ENCODE peak calls at places on chromosome 20, in four cellular contexts. U is brain microvascular endothelial cell, P is AG10803, X is fibroblast of lung. R is an unnamed sample.

GRCh38 chr20:5569021-5569420 is 181.2 kb upstream of the SHLD1 start:
- DNase-seq in U (peak; percentile 65), P (peak; percentile 23), X (peak; percentile 69), R (no peak)

GRCh38 chr20:12047838-12048432 is 130.2 kb downstream of the BTBD3 start:
- DNase-seq in U (peak; percentile 67), P (peak; percentile 18), X (peak; percentile 49), R (no peak)

GRCh38 chr20:33282991-33283555 is at the start of gene BPIFB1:
- DNase-seq in U (no peak), P (no peak), X (no peak), R (no peak)

GRCh38 chr20:57544838-57545564 is 15.9 kb upstream of the PCK1 start:
- DNase-seq in U (no peak), P (no peak), X (no peak), R (no peak)

GRCh38 chr20:18252597-18253451 is 35.5 kb upstream of the ZNF133 start:
- DNase-seq in U (no peak), P (no peak), X (no peak), R (no peak)

GRCh38 chr20:33733654-33734576 is 2.1 kb downstream of the ZNF341 start:
- DNase-seq in U (peak; percentile 52), P (peak; percentile 91), X (peak; percentile 64), R (peak; percentile 24)

GRCh38 chr20:7829031-7829430 is 111.2 kb downstream of the HAO1 start:
- DNase-seq in U (no peak), P (no peak), X (no peak), R (no peak)

GRCh38 chr20:54364919-54365318 is 110.5 kb upstream of the DOK5 start:
- DNase-seq in U (no peak), P (no peak), X (no peak), R (no peak)

GRCh38 chr20:8020314-8021079 is 936 bp upstream of the TMX4 start:
- DNase-seq in U (no peak), P (peak; percentile 15), X (no peak), R (no peak)

GRCh38 chr20:22999756-23000155 is 35.4 kb upstream of the SSTR4 start:
- DNase-seq in U (peak; percentile 20), P (peak; percentile 5), X (peak; percentile 9), R (no peak)

GRCh38 chr20:4671015-4671414 is 50.7 kb upstream of the PRND start:
- DNase-seq in U (no peak), P (no peak), X (no peak), R (no peak)

GRCh38 chr20:49674383-49675352 is 39.0 kb downstream of the B4GALT5 start:
- DNase-seq in U (no peak), P (peak; percentile 74), X (peak; percentile 17), R (no peak)

GRCh38 chr20:50054626-50055511 is 58.1 kb downstream of the UBE2V1 start:
- DNase-seq in U (no peak), P (peak; percentile 55), X (peak; percentile 55), R (no peak)

GRCh38 chr20:35146299-35146921 is 726 bp downstream of the EDEM2 start:
- DNase-seq in U (no peak), P (no peak), X (no peak), R (peak; percentile 22)

GRCh38 chr20:53208110-53208908 is 236.2 kb downstream of the TSHZ2 start:
- DNase-seq in U (no peak), P (no peak), X (no peak), R (no peak)

GRCh38 chr20:32773880-32774279 is 11.7 kb downstream of the DNMT3B start:
- DNase-seq in U (no peak), P (no peak), X (no peak), R (no peak)

GRCh38 chr20:6388666-6389197 is 265.9 kb upstream of the FERMT1 start:
- DNase-seq in U (peak; percentile 35), P (no peak), X (no peak), R (no peak)

GRCh38 chr20:29687438-29687837 is 1570.0 kb upstream of the DEFB115 start:
- DNase-seq in U (no peak), P (no peak), X (no peak), R (no peak)

GRCh38 chr20:23010096-23010495 is 25.0 kb upstream of the SSTR4 start:
- DNase-seq in U (no peak), P (no peak), X (no peak), R (no peak)

GRCh38 chr20:50041238-50041915 is 58.6 kb downstream of the SNAI1 start:
- DNase-seq in U (no peak), P (no peak), X (no peak), R (peak; percentile 26)

GRCh38 chr20:49267327-49267726 is 10.5 kb downstream of the ZNFX1 start:
- DNase-seq in U (no peak), P (no peak), X (no peak), R (no peak)

GRCh38 chr20:41524980-41525613 is 93.1 kb downstream of the CHD6 start:
- DNase-seq in U (peak; percentile 27), P (peak; percentile 45), X (peak; percentile 4), R (no peak)

GRCh38 chr20:41509801-41510200 is 108.4 kb downstream of the CHD6 start:
- DNase-seq in U (peak; percentile 29), P (peak; percentile 75), X (peak; percentile 61), R (no peak)

GRCh38 chr20:40562031-40562430 is 127.0 kb downstream of the MAFB start:
- DNase-seq in U (peak; percentile 38), P (peak; percentile 16), X (no peak), R (no peak)

GRCh38 chr20:23167436-23167835 is 81.3 kb upstream of the CD93 start:
- DNase-seq in U (peak; percentile 59), P (no peak), X (no peak), R (no peak)

GRCh38 chr20:42435230-42435629 is 754.5 kb downstream of the PTPRT start:
- DNase-seq in U (no peak), P (no peak), X (no peak), R (no peak)

GRCh38 chr20:46151936-46152335 is 33.8 kb downstream of the CD40 start:
- DNase-seq in U (no peak), P (no peak), X (no peak), R (no peak)
- TF ChIP-seq CTCF in U (peak; percentile 54), P (peak; percentile 29), X (peak; percentile 15), R (no peak)

GRCh38 chr20:44479643-44480042 is 4.0 kb downstream of the TTPAL start:
- DNase-seq in U (no peak), P (no peak), X (no peak), R (no peak)

GRCh38 chr20:44477151-44477550 is 1.5 kb downstream of the TTPAL start:
- DNase-seq in U (no peak), P (no peak), X (no peak), R (no peak)

GRCh38 chr20:44475372-44475693 is 341 bp upstream of the TTPAL start:
- DNase-seq in U (no peak), P (no peak), X (no peak), R (no peak)

GRCh38 chr20:44478188-44478587 is 2.5 kb downstream of the TTPAL start:
- DNase-seq in U (no peak), P (no peak), X (no peak), R (no peak)

DNA sequence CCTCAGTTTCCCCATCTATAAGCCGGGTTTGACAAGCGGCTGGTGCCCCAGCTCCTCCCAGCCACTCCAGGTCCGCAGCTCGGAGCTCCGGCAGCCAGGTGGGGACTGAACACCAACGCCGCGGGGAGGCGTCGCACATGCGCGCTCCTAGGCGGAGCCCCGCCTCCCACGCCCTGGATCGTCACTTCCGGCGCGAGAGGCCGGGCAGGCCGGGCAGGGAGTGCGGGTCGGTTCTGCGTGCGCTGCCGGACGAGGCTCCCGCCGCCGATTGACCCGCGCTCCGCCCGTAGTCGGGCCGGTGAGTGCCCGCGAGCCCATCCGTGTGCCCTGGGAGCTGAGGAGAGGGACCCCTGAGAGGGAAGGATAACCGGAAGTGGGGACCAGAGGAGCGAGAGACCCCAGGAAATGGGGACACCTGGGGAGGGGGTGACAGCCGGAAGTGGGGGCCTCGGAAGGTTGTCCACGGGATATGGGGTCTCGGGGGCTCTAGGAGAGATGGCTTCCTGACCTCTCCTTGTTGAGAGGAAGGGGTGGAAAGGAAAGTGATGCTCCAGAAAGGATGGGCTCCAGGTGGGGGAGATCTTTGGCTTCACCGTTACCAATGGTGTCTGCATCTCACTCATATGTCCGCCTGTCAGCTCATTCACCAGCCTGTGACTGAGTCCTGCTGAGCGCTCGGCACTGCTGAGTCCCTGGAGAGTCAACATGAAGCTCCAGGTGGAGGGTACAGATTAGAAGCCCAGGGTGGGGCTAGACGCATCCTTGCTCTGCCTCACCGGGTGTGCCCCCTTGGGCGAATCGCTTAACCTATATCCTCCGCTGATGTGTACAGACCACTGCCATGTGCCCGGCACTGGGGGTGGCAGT is at the start of gene TTPAL:
- DNase-seq in U (peak; percentile 54), P (peak; percentile 73), X (peak; percentile 79), R (peak; percentile 93)
- TF ChIP-seq CTCF in U (peak; percentile 47), P (peak; percentile 30), X (no peak), R (no peak)

GRCh38 chr20:59587570-59587969 is 16.8 kb upstream of the PHACTR3 start:
- DNase-seq in U (no peak), P (no peak), X (no peak), R (no peak)

GRCh38 chr20:59586613-59587012 is 17.7 kb upstream of the PHACTR3 start:
- DNase-seq in U (no peak), P (no peak), X (no peak), R (no peak)

GRCh38 chr20:59589051-59589450 is 15.3 kb upstream of the PHACTR3 start:
- DNase-seq in U (no peak), P (no peak), X (no peak), R (no peak)

GRCh38 chr20:59585714-59586404 is 18.5 kb upstream of the PHACTR3 start:
- DNase-seq in U (no peak), P (no peak), X (no peak), R (no peak)

GRCh38 chr20:59588236-59588855 is 16.0 kb upstream of the PHACTR3 start:
- DNase-seq in U (no peak), P (no peak), X (no peak), R (no peak)
- TF ChIP-seq CTCF in U (no peak), P (no peak), X (no peak), R (no peak)

GRCh38 chr20:63366658-63367360 is 5.7 kb upstream of the CHRNA4 start:
- DNase-seq in U (no peak), P (no peak), X (no peak), R (no peak)
- TF ChIP-seq CTCF in U (no peak), P (no peak), X (no peak), R (no peak)

DNA sequence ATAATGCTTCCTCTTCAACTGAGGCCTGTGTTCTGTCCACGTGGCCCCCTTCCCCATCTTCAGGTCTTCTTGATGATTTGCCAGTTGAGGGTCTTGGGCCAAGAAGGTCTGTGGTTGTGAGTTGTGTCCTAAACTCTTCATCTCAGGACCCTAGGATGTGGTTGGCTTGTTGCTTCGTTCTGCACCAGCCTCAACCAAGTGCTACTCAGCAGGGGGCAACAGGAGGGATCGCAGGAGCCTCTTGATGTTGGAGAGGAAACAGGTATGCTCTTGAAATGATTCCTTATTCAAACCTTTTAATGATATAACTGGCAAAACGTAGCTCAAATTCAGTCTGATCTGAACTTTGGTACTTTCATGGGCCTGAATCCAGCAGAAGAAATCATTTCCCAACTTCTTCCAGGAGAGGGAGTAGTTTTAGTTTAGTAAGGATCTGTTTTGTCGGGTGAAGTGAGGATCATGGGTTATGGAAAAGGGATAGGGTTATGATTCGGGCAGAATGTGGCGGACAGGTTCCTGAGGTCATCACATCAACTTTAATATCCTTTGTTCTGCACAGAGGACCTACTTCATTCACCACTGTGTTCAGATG is 30.8 kb downstream of the SIRPB1 start:
- DNase-seq in U (no peak), P (no peak), X (no peak), R (no peak)
- TF ChIP-seq CTCF in U (no peak), P (peak; percentile 28), X (no peak), R (no peak)

R was measured in activated B cell treated with CpG ODN at 0.5 μM for 24 hours.